ENCODE peak calls at places on chromosomes 7 and 10, in seven cellular contexts. K, X, Z, A, S, F and R are unnamed samples.
A peak's percentile ranks its signal among the peaks of the same experiment; 100 is the strongest.

GRCh38 chr7:7959979-7960670 is 8.5 kb upstream of the GLCCI1 start:
- DNase-seq in S (no peak), K (no peak), Z (no peak), X (no peak), F (no peak), A (no peak), R (no peak)

GRCh38 chr10:49518982-49519578 is 19.8 kb downstream of the ERCC6 start:
- DNase-seq in Z (peak; percentile 36), X (no peak), S (peak; percentile 32), F (no peak), A (no peak), K (no peak), R (no peak)

GRCh38 chr7:33874943-33875342 is 30.4 kb upstream of the BMPER start:
- DNase-seq in A (peak; percentile 33), X (no peak), Z (peak; percentile 22), S (no peak), K (peak; percentile 42), F (no peak), R (peak; percentile 57)

GRCh38 chr10:73088304-73088703 is 8.4 kb downstream of the P4HA1 start:
- DNase-seq in F (no peak), X (no peak), A (no peak), K (no peak), Z (no peak), S (no peak), R (no peak)

GRCh38 chr10:29849434-29849833 is 210.0 kb downstream of the JCAD start:
- DNase-seq in Z (no peak), A (no peak), S (no peak), K (no peak), X (no peak), F (no peak), R (no peak)

GRCh38 chr10:76415559-76415958 is 984.1 kb downstream of the LRMDA start:
- DNase-seq in A (no peak), S (no peak), K (no peak), Z (no peak), F (no peak), X (no peak), R (no peak)

GRCh38 chr7:20998309-20998708 is 211.6 kb upstream of the SP8 start:
- DNase-seq in A (no peak), F (no peak), Z (no peak), K (no peak), S (peak; percentile 38), X (no peak), R (no peak)

GRCh38 chr7:64905547-64905946 is 2.5 kb downstream of the ZNF273 start:
- DNase-seq in X (no peak), S (no peak), F (no peak), K (no peak), Z (no peak), A (no peak), R (no peak)

GRCh38 chr7:151231964-151232271 is 365 bp upstream of the CHPF2 start:
- DNase-seq in X (no peak), S (no peak), K (no peak), A (no peak), Z (no peak), F (no peak), R (no peak)

GRCh38 chr7:151233804-151234203 is 1.5 kb downstream of the CHPF2 start:
- DNase-seq in Z (no peak), F (no peak), X (no peak), A (no peak), S (no peak), K (no peak), R (no peak)

GRCh38 chr7:151231080-151231479 is 1.2 kb upstream of the CHPF2 start:
- DNase-seq in F (no peak), S (no peak), K (no peak), Z (no peak), X (no peak), A (no peak), R (no peak)

GRCh38 chr7:151233111-151233701 is 923 bp downstream of the CHPF2 start:
- DNase-seq in A (no peak), F (no peak), S (no peak), K (no peak), Z (peak; percentile 54), X (peak; percentile 56), R (no peak)

DNA sequence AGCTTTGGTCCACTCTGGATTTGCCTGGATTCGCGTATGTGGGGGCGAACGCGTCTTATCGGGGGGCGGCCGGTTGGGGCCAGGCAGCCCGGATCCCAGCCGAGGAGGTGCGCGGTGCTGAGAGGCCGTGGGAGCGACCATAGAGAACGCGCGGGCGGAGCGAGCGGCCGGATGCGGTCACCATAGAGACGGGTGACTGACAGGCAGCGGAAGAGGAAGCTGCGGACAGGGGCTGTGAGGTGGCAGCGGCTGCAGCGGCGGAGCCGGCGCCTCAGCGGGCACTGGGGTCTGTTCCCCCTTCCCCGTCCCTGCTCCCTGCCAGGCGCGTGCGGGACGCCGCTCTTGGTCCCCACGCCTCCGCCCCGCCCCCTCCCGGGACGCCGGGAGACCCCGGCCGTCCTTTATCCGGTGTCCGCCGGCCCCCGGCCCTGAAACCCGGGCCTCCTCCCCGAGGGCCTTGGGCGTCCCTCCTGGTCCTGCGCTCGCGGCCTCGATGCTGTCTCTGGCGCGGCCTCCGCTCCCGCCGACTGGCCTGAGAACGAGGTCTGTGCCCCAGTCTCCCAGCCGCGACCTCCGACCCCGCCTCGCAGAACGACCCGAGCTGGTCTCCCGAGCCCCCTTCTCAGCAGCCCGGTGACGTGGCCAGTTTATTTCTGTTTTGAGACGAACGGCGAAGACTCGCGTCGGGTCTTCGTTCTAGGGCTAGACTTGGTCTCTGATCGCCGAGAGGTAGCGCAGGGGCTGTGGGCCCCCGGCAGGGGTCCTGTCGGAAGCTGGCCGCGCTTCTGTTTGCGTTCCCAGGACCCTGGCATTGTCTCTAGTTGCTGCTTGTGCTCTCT is at the start of gene CHPF2:
- DNase-seq in K (peak; percentile 91), X (peak; percentile 94), A (peak; percentile 96), Z (peak; percentile 92), F (peak; percentile 95), S (peak; percentile 63), R (peak; percentile 83)
- TF ChIP-seq POLR2A in K (peak; percentile 82), X (peak; percentile 61), A (peak; percentile 70), Z (peak; percentile 71), F (peak; percentile 76), S (no peak), R (peak; percentile 95)

DNA sequence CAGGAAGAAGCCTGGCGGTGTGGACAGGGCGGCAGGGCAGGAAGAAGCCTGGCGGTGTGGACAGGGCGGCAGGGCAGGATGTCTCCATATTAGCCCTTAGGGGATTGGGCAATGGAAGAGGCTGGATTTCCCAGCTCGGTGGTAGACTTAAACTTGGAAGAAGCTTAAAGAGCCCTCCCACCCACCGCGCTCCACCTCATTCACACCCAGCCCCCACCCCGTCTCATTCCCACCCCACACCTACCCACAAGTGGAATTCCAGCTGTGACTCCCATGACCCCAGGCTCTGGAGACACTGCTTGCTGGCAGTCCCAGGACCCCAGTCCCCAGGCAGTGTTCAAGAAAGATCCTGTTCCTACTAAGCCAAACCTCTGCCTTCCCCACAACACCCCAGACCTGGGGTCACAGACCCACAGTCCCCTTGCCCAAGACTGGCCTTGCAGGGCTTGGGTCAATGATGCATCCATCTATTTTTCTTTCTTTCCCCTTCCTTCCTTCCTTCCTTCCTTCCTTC is 34.0 kb downstream of the SPDYE6 start:
- DNase-seq in A (no peak), X (no peak), K (no peak), S (no peak), F (no peak), Z (no peak), R (no peak)
- H3K27ac ChIP-seq in A (no peak overlapping the region), X (no peak overlapping the region), K (no peak overlapping the region), S (no peak overlapping the region), F (no peak overlapping the region), Z (no peak overlapping the region), R (no peak overlapping the region)

GRCh38 chr7:110637252-110637651 is 453.7 kb upstream of the LRRN3 start:
- DNase-seq in X (no peak), A (no peak), K (no peak), Z (peak; percentile 14), S (no peak), F (no peak), R (no peak)

GRCh38 chr7:110633313-110633712 is 457.6 kb upstream of the LRRN3 start:
- DNase-seq in Z (no peak), K (no peak), F (no peak), X (no peak), S (no peak), A (no peak), R (no peak)
- TF ChIP-seq POLR2A in Z (no peak), K (no peak), F (no peak), X (no peak), S (no peak), A (no peak), R (no peak)

DNA sequence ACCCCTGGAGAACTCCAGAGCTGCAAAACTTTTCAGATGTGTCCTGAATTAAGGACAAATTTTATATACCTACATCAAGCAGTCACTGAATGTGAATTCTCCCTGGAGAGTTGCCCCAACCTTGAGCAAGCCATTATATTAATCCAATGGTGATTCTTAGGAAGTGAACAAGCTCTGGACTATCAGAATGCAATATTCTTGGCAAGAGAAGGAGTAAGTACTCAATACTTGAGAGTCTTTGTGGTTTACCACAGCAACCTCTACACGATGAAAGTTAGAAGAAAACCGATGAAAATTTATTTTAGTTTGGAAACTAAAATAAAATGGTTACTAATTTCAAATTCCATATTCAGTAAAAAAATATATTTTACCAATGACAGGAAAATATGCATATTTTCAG is 19.2 kb upstream of the ZNF365 start:
- DNase-seq in Z (no peak), K (no peak), S (no peak), A (no peak), F (no peak), X (no peak), R (no peak)
- H3K27ac ChIP-seq in Z (no peak overlapping the region), K (no peak overlapping the region), S (no peak overlapping the region), A (no peak overlapping the region), F (no peak overlapping the region), X (no peak overlapping the region), R (no peak overlapping the region)

GRCh38 chr7:116208919-116209318 is 1.4 kb upstream of the TES start:
- DNase-seq in K (no peak), A (no peak), F (no peak), X (no peak), Z (no peak), S (no peak), R (no peak)

GRCh38 chr7:116211913-116212596 is 1.7 kb downstream of the TES start:
- DNase-seq in S (no peak), F (no peak), Z (no peak), X (no peak), A (no peak), K (no peak), R (no peak)

GRCh38 chr7:116211006-116211912 is 920 bp downstream of the TES start:
- DNase-seq in X (peak; percentile 37), S (peak; percentile 93), K (peak; percentile 58), F (peak; percentile 77), Z (peak; percentile 93), A (peak; percentile 74), R (peak; percentile 62)

GRCh38 chr7:116209561-116210070 is 723 bp upstream of the TES start:
- DNase-seq in K (no peak), Z (no peak), A (no peak), S (no peak), X (no peak), F (no peak), R (no peak)

GRCh38 chr7:116210345-116211005 is at the start of gene TES:
- DNase-seq in Z (peak; percentile 85), S (peak; percentile 70), A (peak; percentile 70), X (peak; percentile 60), F (peak; percentile 86), K (peak; percentile 59), R (no peak)
- TF ChIP-seq POLR2A in Z (peak; percentile 96), S (no peak), A (no peak), X (no peak), F (peak; percentile 88), K (peak; percentile 81), R (peak; percentile 55)

GRCh38 chr7:133303931-133304330 is 51.1 kb downstream of the EXOC4 start:
- DNase-seq in A (no peak), Z (no peak), X (no peak), S (no peak), F (no peak), K (no peak), R (no peak)
- H3K27ac ChIP-seq in A (no peak overlapping the region), Z (no peak overlapping the region), X (no peak overlapping the region), S (no peak overlapping the region), F (no peak overlapping the region), K (no peak overlapping the region), R (no peak overlapping the region)